ENCODE peak calls at places on chromosomes 11 and 22, in seven cellular contexts. U, B, Z, L, C, M and J are unnamed samples.

GRCh38 chr11:63944987-63945386 is 6.2 kb downstream of the NAA40 start:
- DNase-seq in U (no peak), B (no peak), Z (no peak), L (no peak), C (no peak), M (no peak), J (no peak)

GRCh38 chr11:7186190-7186589 is 65.5 kb upstream of the SYT9 start:
- DNase-seq in U (no peak), B (peak; percentile 4), Z (peak; percentile 21), L (no peak), C (no peak), M (no peak), J (no peak)

GRCh38 chr11:30424336-30424735 is 101.4 kb downstream of the ARL14EP start:
- DNase-seq in U (no peak), B (no peak), Z (no peak), L (no peak), C (no peak), M (no peak), J (no peak)

GRCh38 chr22:23240639-23241389 is 60.5 kb downstream of the BCR start:
- DNase-seq in U (no peak), B (peak; percentile 41), Z (no peak), L (no peak), C (no peak), M (no peak), J (no peak)

GRCh38 chr11:1572200-1573076 is at the start of gene DUSP8:
- DNase-seq in U (peak; percentile 91), B (peak; percentile 82), Z (no peak), L (peak; percentile 78), C (peak; percentile 88), M (peak; percentile 96), J (no peak)

GRCh38 chr22:19731736-19732135 is 8.4 kb downstream of the GP1BB start:
- DNase-seq in U (no peak), B (no peak), Z (no peak), L (no peak), C (no peak), M (no peak), J (no peak)

GRCh38 chr11:102831128-102831708 is 12.2 kb downstream of the MMP3 start:
- DNase-seq in U (no peak), B (peak; percentile 31), Z (no peak), L (no peak), C (no peak), M (no peak), J (no peak)

GRCh38 chr22:41621911-41622179 is 750 bp downstream of the XRCC6 start:
- DNase-seq in U (no peak), B (no peak), Z (no peak), L (no peak), C (no peak), M (no peak), J (no peak)